ENCODE peak calls at places on chromosomes 2 and 18, in ten cellular contexts. One of them, this sample, is unnamed.

GRCh38 chr2:43071629-43072550 is 154.5 kb downstream of the ZFP36L2 start:
- DNase-seq in T-helper 2 cell: no peak
- DNase-seq in GM12892: no peak
- DNase-seq in cerebellum: no peak
- DNase-seq in foreskin fibroblast: peak
- DNase-seq in left ventricle myocardium superior: peak
- DNase-seq in HEK293T: no peak
- DNase-seq in ovary: peak
- DNase-seq in activated CD8-positive, alpha-beta memory T cell treated with anti-CD3 and anti-CD28 coated beads, Interleukin-2, amount 50 U/mL, for 4 hours: no peak
- DNase-seq in left cardiac atrium: peak
- DNase-seq in this sample: no peak

GRCh38 chr2:52919668-52920067 is 847.9 kb upstream of the CHAC2 start:
- DNase-seq in T-helper 2 cell: no peak
- DNase-seq in foreskin fibroblast: no peak
- DNase-seq in ovary: no peak
- DNase-seq in HEK293T: no peak
- DNase-seq in left cardiac atrium: no peak
- DNase-seq in cerebellum: no peak
- DNase-seq in activated CD8-positive, alpha-beta memory T cell treated with anti-CD3 and anti-CD28 coated beads, Interleukin-2, amount 50 U/mL, for 4 hours: no peak
- DNase-seq in GM12892: no peak
- DNase-seq in left ventricle myocardium superior: no peak
- DNase-seq in this sample: no peak

GRCh38 chr18:31325051-31325450 is 7.1 kb downstream of the DSG1 start:
- DNase-seq in ovary: no peak
- DNase-seq in cerebellum: no peak
- DNase-seq in foreskin fibroblast: no peak
- DNase-seq in GM12892: no peak
- DNase-seq in left ventricle myocardium superior: no peak
- DNase-seq in left cardiac atrium: peak
- DNase-seq in T-helper 2 cell: no peak
- DNase-seq in activated CD8-positive, alpha-beta memory T cell treated with anti-CD3 and anti-CD28 coated beads, Interleukin-2, amount 50 U/mL, for 4 hours: no peak
- DNase-seq in HEK293T: no peak
- DNase-seq in this sample: no peak

GRCh38 chr2:68961380-68961779 is 8.7 kb upstream of the GKN2 start:
- DNase-seq in left ventricle myocardium superior: no peak
- DNase-seq in GM12892: no peak
- DNase-seq in foreskin fibroblast: no peak
- DNase-seq in left cardiac atrium: no peak
- DNase-seq in cerebellum: no peak
- DNase-seq in T-helper 2 cell: no peak
- DNase-seq in ovary: no peak
- DNase-seq in HEK293T: no peak
- DNase-seq in activated CD8-positive, alpha-beta memory T cell treated with anti-CD3 and anti-CD28 coated beads, Interleukin-2, amount 50 U/mL, for 4 hours: no peak
- DNase-seq in this sample: no peak

GRCh38 chr2:145851730-145852129 is 1331.8 kb upstream of the ZEB2 start:
- DNase-seq in HEK293T: no peak
- DNase-seq in foreskin fibroblast: no peak
- DNase-seq in activated CD8-positive, alpha-beta memory T cell treated with anti-CD3 and anti-CD28 coated beads, Interleukin-2, amount 50 U/mL, for 4 hours: no peak
- DNase-seq in ovary: no peak
- DNase-seq in GM12892: no peak
- DNase-seq in left ventricle myocardium superior: no peak
- DNase-seq in T-helper 2 cell: no peak
- DNase-seq in left cardiac atrium: no peak
- DNase-seq in cerebellum: no peak
- DNase-seq in this sample: no peak

GRCh38 chr2:9844036-9844483 is 786 bp downstream of the TAF1B start:
- DNase-seq in cerebellum: no peak
- DNase-seq in left ventricle myocardium superior: no peak
- DNase-seq in foreskin fibroblast: peak
- DNase-seq in HEK293T: no peak
- DNase-seq in activated CD8-positive, alpha-beta memory T cell treated with anti-CD3 and anti-CD28 coated beads, Interleukin-2, amount 50 U/mL, for 4 hours: no peak
- DNase-seq in left cardiac atrium: no peak
- DNase-seq in ovary: no peak
- DNase-seq in T-helper 2 cell: no peak
- DNase-seq in GM12892: no peak
- DNase-seq in this sample: peak

GRCh38 chr2:238893349-238894000 is 45.6 kb downstream of the TWIST2 start:
- DNase-seq in ovary: no peak
- DNase-seq in cerebellum: no peak
- DNase-seq in activated CD8-positive, alpha-beta memory T cell treated with anti-CD3 and anti-CD28 coated beads, Interleukin-2, amount 50 U/mL, for 4 hours: no peak
- DNase-seq in GM12892: no peak
- DNase-seq in left cardiac atrium: no peak
- DNase-seq in foreskin fibroblast: no peak
- DNase-seq in HEK293T: no peak
- DNase-seq in left ventricle myocardium superior: no peak
- DNase-seq in T-helper 2 cell: no peak
- DNase-seq in this sample: no peak

GRCh38 chr2:225891013-225891412 is 491.5 kb downstream of the NYAP2 start:
- DNase-seq in GM12892: no peak
- DNase-seq in T-helper 2 cell: no peak
- DNase-seq in cerebellum: no peak
- DNase-seq in activated CD8-positive, alpha-beta memory T cell treated with anti-CD3 and anti-CD28 coated beads, Interleukin-2, amount 50 U/mL, for 4 hours: no peak
- DNase-seq in left cardiac atrium: no peak
- DNase-seq in foreskin fibroblast: no peak
- DNase-seq in HEK293T: no peak
- DNase-seq in ovary: no peak
- DNase-seq in left ventricle myocardium superior: no peak
- DNase-seq in this sample: no peak

GRCh38 chr2:79393806-79394484 is 118.9 kb upstream of the CTNNA2 start:
- DNase-seq in GM12892: no peak
- DNase-seq in cerebellum: no peak
- DNase-seq in HEK293T: no peak
- DNase-seq in T-helper 2 cell: no peak
- DNase-seq in activated CD8-positive, alpha-beta memory T cell treated with anti-CD3 and anti-CD28 coated beads, Interleukin-2, amount 50 U/mL, for 4 hours: no peak
- DNase-seq in left cardiac atrium: peak
- DNase-seq in left ventricle myocardium superior: no peak
- DNase-seq in foreskin fibroblast: no peak
- DNase-seq in ovary: no peak
- DNase-seq in this sample: no peak

This sample was measured in erythroblast.